ENCODE peak calls at places on chromosomes 16 and 17, in six cellular contexts. U, E, K, L, A and X are unnamed samples.

GRCh38 chr17:31820691-31821435 is 38.2 kb downstream of the COPRS start:
- DNase-seq in U (no peak), E (no peak), K (no peak), L (no peak), A (no peak), X (no peak)

GRCh38 chr17:29622337-29623282 is at the start of gene CORO6:
- DNase-seq in U (peak), E (peak), K (no peak), L (peak), A (no peak), X (peak)

GRCh38 chr17:73546770-73547345 is 97.4 kb downstream of the SDK2 start:
- DNase-seq in U (no peak), E (peak), K (peak), L (peak), A (peak), X (no peak)

GRCh38 chr16:79293831-79294230 is 306.7 kb downstream of the MAF start:
- DNase-seq in U (no peak), E (no peak), K (no peak), L (no peak), A (no peak), X (no peak)

GRCh38 chr17:50532452-50533024 is at the start of gene EPN3:
- DNase-seq in U (no peak), E (peak), K (peak), L (peak), A (peak), X (peak)

GRCh38 chr17:77330602-77331081 is 189.9 kb downstream of the SEC14L1 start:
- DNase-seq in U (peak), E (no peak), K (peak), L (peak), A (no peak), X (peak)

GRCh38 chr17:58693208-58693607 is 806 bp downstream of the RAD51C start:
- DNase-seq in U (no peak), E (no peak), K (no peak), L (no peak), A (no peak), X (no peak)

GRCh38 chr17:74123350-74123749 is 80.1 kb upstream of the RPL38 start:
- DNase-seq in U (no peak), E (no peak), K (no peak), L (no peak), A (no peak), X (no peak)

GRCh38 chr17:81195941-81196495 is 26.7 kb downstream of the CEP131 start:
- DNase-seq in U (no peak), E (no peak), K (no peak), L (no peak), A (no peak), X (no peak)

GRCh38 chr16:30096105-30096861 is at the start of gene YPEL3:
- DNase-seq in U (peak), E (peak), K (peak), L (peak), A (peak), X (peak)

GRCh38 chr17:76458580-76459490 is 5.9 kb upstream of the UBE2O start:
- DNase-seq in U (no peak), E (peak), K (no peak), L (peak), A (no peak), X (no peak)

GRCh38 chr17:64377769-64378282 is 12.8 kb downstream of the PECAM1 start:
- DNase-seq in U (no peak), E (no peak), K (no peak), L (no peak), A (no peak), X (no peak)

GRCh38 chr17:50372708-50373556 is at the start of the genes EME1 and MRPL27:
- DNase-seq in U (peak), E (peak), K (peak), L (peak), A (peak), X (peak)

GRCh38 chr17:10198509-10199249 is at the start of gene GAS7:
- DNase-seq in U (peak), E (peak), K (no peak), L (peak), A (peak), X (peak)

GRCh38 chr16:6695666-6696065 is 637.0 kb upstream of the RBFOX1 start:
- DNase-seq in U (no peak), E (no peak), K (no peak), L (no peak), A (no peak), X (no peak)
- TF ChIP-seq POLR2AphosphoS5 in U (no peak), E (no peak), K (no peak), L (no peak), A (no peak), X (no peak)

GRCh38 chr16:27920391-27920891 is 143.1 kb downstream of the GSG1L start:
- DNase-seq in U (no peak), E (peak), K (peak), L (no peak), A (peak), X (no peak)
- TF ChIP-seq CTCF in U (no peak), E (peak), K (peak), L (no peak), A (peak), X (no peak)

DNA sequence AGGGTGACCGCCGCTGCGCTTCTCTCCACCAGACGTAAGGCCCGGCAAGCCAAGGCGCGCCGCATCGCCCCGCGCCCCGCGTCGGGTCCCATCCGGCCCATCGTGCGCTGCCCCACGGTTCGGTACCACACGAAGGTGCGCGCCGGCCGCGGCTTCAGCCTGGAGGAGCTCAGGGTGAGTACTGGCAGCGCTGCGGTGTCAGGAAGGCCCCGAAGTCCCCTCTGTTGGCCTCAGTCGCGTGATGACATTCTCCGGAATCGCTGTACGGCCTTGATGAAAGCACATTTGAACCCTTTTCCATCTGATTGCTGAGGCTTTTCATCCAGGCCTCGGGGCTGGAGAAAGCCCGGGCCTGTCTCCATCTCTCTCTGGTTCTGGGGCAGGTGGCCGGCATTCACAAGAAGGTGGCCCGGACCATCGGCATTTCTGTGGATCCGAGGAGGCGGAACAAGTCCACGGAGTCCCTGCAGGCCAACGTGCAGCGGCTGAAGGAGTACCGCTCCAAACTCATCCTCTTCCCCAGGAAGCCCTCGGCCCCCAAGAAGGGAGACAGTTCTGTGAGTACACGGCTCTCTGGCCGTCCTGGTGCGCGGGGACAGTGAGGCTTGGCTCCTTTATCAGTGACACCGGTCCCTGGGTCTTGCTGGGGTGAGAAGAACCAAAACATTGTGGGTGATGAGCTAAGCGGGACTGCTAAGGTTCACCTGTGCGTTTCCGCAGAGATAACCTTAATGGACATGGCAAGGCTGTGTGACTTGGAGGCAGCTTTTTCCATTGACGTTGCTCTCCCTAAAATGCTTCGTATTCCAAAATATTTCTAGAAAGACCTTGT is 929 bp downstream of the RPL13 start:
- DNase-seq in U (no peak), E (no peak), K (no peak), L (no peak), A (no peak), X (no peak)
- TF ChIP-seq POLR2AphosphoS5 in U (no peak), E (no peak), K (no peak), L (no peak), A (no peak), X (no peak)

GRCh38 chr17:62625870-62626200 is 1.6 kb upstream of the MRC2 start:
- DNase-seq in U (no peak), E (peak), K (no peak), L (no peak), A (no peak), X (no peak)
- TF ChIP-seq CTCF in U (no peak), E (no peak), K (no peak), L (no peak), A (no peak), X (no peak)

GRCh38 chr17:17783121-17783824 is 53.5 kb downstream of the SREBF1 start:
- DNase-seq in U (no peak), E (peak), K (no peak), L (peak), A (peak), X (peak)
- TF ChIP-seq POLR2AphosphoS5 in U (no peak), E (no peak), K (no peak), L (no peak), A (no peak), X (no peak)

DNA sequence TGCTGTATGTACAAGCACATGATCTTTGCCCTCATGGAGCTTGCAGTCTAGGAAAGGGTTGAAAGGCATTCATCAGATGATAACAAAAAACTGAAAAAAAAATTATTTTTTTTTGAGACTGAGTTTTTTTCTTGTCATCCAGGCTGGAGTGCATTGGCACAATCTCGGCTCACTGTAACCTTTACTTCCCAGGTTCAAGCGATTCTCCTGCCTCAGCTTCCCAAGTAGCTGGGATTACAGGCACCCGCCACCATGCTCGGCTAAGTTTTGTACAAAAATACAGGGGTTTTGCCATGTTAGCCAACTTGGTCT is 38.7 kb upstream of the BCAS3 start:
- DNase-seq in U (no peak), E (no peak), K (no peak), L (no peak), A (no peak), X (no peak)
- TF ChIP-seq CTCF in U (no peak), E (no peak), K (no peak), L (no peak), A (no peak), X (no peak)